ENCODE peak calls at places on chromosome 11, in four cellular contexts. One of them, this sample, is unnamed.

GRCh38 chr11:109196016-109196415 is 226.0 kb upstream of the C11orf87 start:
- DNase-seq in mucosa of gallbladder: no peak
- DNase-seq in HS-5: no peak
- DNase-seq in retinal pigment epithelial cell: peak; percentile 61
- DNase-seq in this sample: no peak

GRCh38 chr11:62601114-62601363 is 626 bp downstream of the MTA2 start:
- DNase-seq in HS-5: no peak
- DNase-seq in retinal pigment epithelial cell: no peak
- DNase-seq in mucosa of gallbladder: peak; percentile 39
- DNase-seq in this sample: no peak

GRCh38 chr11:46484101-46484500 is 92.5 kb upstream of the CHRM4 start:
- DNase-seq in retinal pigment epithelial cell: no peak
- DNase-seq in mucosa of gallbladder: no peak
- DNase-seq in HS-5: no peak
- DNase-seq in this sample: no peak

GRCh38 chr11:5071815-5072214 is 2.4 kb downstream of the OR52E1 start:
- DNase-seq in HS-5: no peak
- DNase-seq in retinal pigment epithelial cell: no peak
- DNase-seq in mucosa of gallbladder: no peak
- DNase-seq in this sample: no peak

GRCh38 chr11:58813693-58814092 is 30.8 kb downstream of the GLYATL2 start:
- DNase-seq in mucosa of gallbladder: no peak
- DNase-seq in HS-5: no peak
- DNase-seq in retinal pigment epithelial cell: no peak
- DNase-seq in this sample: no peak

GRCh38 chr11:12410006-12410728 is 32.8 kb downstream of the PARVA start:
- DNase-seq in retinal pigment epithelial cell: no peak
- DNase-seq in mucosa of gallbladder: no peak
- DNase-seq in HS-5: no peak
- DNase-seq in this sample: no peak

GRCh38 chr11:16924826-16925494 is 89.3 kb downstream of the PLEKHA7 start:
- DNase-seq in mucosa of gallbladder: peak; percentile 83
- DNase-seq in retinal pigment epithelial cell: no peak
- DNase-seq in HS-5: no peak
- DNase-seq in this sample: peak; percentile 73

GRCh38 chr11:96267001-96267489 is 76.0 kb downstream of the MAML2 start:
- DNase-seq in retinal pigment epithelial cell: no peak
- DNase-seq in HS-5: no peak
- DNase-seq in mucosa of gallbladder: no peak
- DNase-seq in this sample: no peak

GRCh38 chr11:83477772-83478171 is 191.6 kb upstream of the CCDC90B start:
- DNase-seq in mucosa of gallbladder: no peak
- DNase-seq in HS-5: no peak
- DNase-seq in retinal pigment epithelial cell: no peak
- DNase-seq in this sample: no peak

GRCh38 chr11:75161506-75161905 is 10.6 kb downstream of the SLCO2B1 start:
- DNase-seq in retinal pigment epithelial cell: no peak
- DNase-seq in HS-5: no peak
- DNase-seq in mucosa of gallbladder: no peak
- DNase-seq in this sample: no peak

GRCh38 chr11:2691355-2691761 is 8.4 kb downstream of the KCNQ1OT1 start:
- DNase-seq in mucosa of gallbladder: no peak
- DNase-seq in retinal pigment epithelial cell: no peak
- DNase-seq in HS-5: no peak
- DNase-seq in this sample: no peak

GRCh38 chr11:95835768-95836488 is 45.6 kb downstream of the CEP57 start:
- DNase-seq in retinal pigment epithelial cell: peak; percentile 84
- DNase-seq in HS-5: no peak
- DNase-seq in mucosa of gallbladder: peak; percentile 66
- DNase-seq in this sample: peak; percentile 74

GRCh38 chr11:3207530-3208189 is 11.0 kb downstream of the MRGPRG start:
- DNase-seq in mucosa of gallbladder: no peak
- DNase-seq in retinal pigment epithelial cell: no peak
- DNase-seq in HS-5: no peak
- DNase-seq in this sample: no peak

GRCh38 chr11:72683782-72684200 is 9.6 kb upstream of the PDE2A start:
- DNase-seq in mucosa of gallbladder: peak; percentile 51
- DNase-seq in retinal pigment epithelial cell: no peak
- DNase-seq in HS-5: no peak
- DNase-seq in this sample: no peak

This sample was measured in NCI-H226.